ENCODE peak calls at places on chromosomes 12 and 14, in seven cellular contexts. Y, S, V, E, Z, R and G are unnamed samples.

GRCh38 chr12:114384746-114385145 is 21.2 kb downstream of the TBX5 start:
- DNase-seq in V (no peak), Y (no peak), Z (no peak), S (no peak), E (no peak), R (no peak), G (no peak)

GRCh38 chr12:53536962-53537361 is 29.7 kb upstream of the NPFF start:
- DNase-seq in S (no peak), Y (no peak), R (no peak), V (no peak), E (no peak), Z (no peak), G (no peak)

GRCh38 chr12:12899530-12900380 is 8.4 kb downstream of the GPRC5A start:
- DNase-seq in R (no peak), Y (peak; percentile 57), Z (no peak), S (no peak), E (peak; percentile 98), V (no peak), G (no peak)

GRCh38 chr14:24851406-24851805 is 198.5 kb downstream of the STXBP6 start:
- DNase-seq in R (no peak), E (no peak), V (no peak), Y (no peak), S (no peak), Z (no peak), G (no peak)

GRCh38 chr12:57524814-57525614 is 2.4 kb downstream of the MBD6 start:
- DNase-seq in R (peak; percentile 53), E (no peak), S (peak; percentile 26), V (no peak), Z (no peak), Y (no peak), G (no peak)

GRCh38 chr14:65461730-65462129 is 49.2 kb downstream of the FUT8 start:
- DNase-seq in V (no peak), R (no peak), Z (no peak), Y (no peak), E (no peak), S (no peak), G (no peak)

GRCh38 chr12:46208370-46208769 is 60.5 kb downstream of the SLC38A1 start:
- DNase-seq in S (no peak), Z (no peak), Y (no peak), V (no peak), R (no peak), E (no peak), G (no peak)

GRCh38 chr14:35883677-35884293 is 57.6 kb downstream of the BRMS1L start:
- DNase-seq in Y (no peak), R (no peak), S (peak; percentile 29), V (no peak), E (peak; percentile 18), Z (peak; percentile 54), G (no peak)

GRCh38 chr12:28025821-28026505 is 53.4 kb upstream of the PTHLH start:
- DNase-seq in V (no peak), S (no peak), Z (peak; percentile 46), R (no peak), E (no peak), Y (no peak), G (no peak)

GRCh38 chr12:121783771-121784170 is 9.7 kb downstream of the RHOF start:
- DNase-seq in R (no peak), Y (no peak), Z (no peak), S (peak; percentile 15), V (no peak), E (no peak), G (peak; percentile 24)

GRCh38 chr12:47892819-47893218 is 12.0 kb downstream of the VDR start:
- DNase-seq in Z (no peak), R (no peak), E (peak; percentile 56), S (no peak), Y (no peak), V (no peak), G (no peak)

GRCh38 chr12:41485203-41485602 is 297.1 kb downstream of the PDZRN4 start:
- DNase-seq in V (no peak), Y (no peak), Z (no peak), S (no peak), R (no peak), E (no peak), G (no peak)

GRCh38 chr14:64861916-64862315 is 17.8 kb downstream of the SPTB start:
- DNase-seq in V (no peak), S (no peak), R (no peak), E (no peak), Z (no peak), Y (no peak), G (no peak)

GRCh38 chr12:58247633-58248032 is 306.3 kb downstream of the ATP23 start:
- DNase-seq in Z (no peak), E (no peak), S (no peak), R (no peak), Y (no peak), V (no peak), G (no peak)

GRCh38 chr12:107091989-107092641 is 1.2 kb downstream of the CRY1 start:
- DNase-seq in V (peak; percentile 53), Y (peak; percentile 34), S (peak; percentile 20), R (no peak), Z (peak; percentile 56), E (peak; percentile 97), G (no peak)

GRCh38 chr12:45973526-45973925 is 16.8 kb downstream of the SCAF11 start:
- DNase-seq in R (no peak), Z (no peak), Y (no peak), E (peak; percentile 22), V (no peak), S (no peak), G (no peak)

GRCh38 chr12:7542813-7543212 is 39.2 kb upstream of the CD163 start:
- DNase-seq in S (no peak), Z (no peak), Y (no peak), V (no peak), E (peak; percentile 14), R (no peak), G (no peak)

GRCh38 chr14:65335548-65335947 is 77.0 kb upstream of the FUT8 start:
- DNase-seq in E (no peak), R (no peak), V (no peak), Y (no peak), S (peak; percentile 65), Z (no peak), G (no peak)

GRCh38 chr12:96141216-96141944 is 52.8 kb upstream of the ELK3 start:
- DNase-seq in E (peak; percentile 71), R (no peak), S (no peak), Y (no peak), V (no peak), Z (no peak), G (peak; percentile 36)

GRCh38 chr14:100822007-100822406 is 3.9 kb upstream of the MEG3 start:
- DNase-seq in E (no peak), V (peak; percentile 63), S (no peak), Y (no peak), Z (no peak), R (no peak), G (peak; percentile 38)
- H3K4me3 ChIP-seq in E (no peak overlapping the region), V (no peak overlapping the region), S (no peak overlapping the region), Y (no peak overlapping the region), Z (no peak overlapping the region), R (no peak overlapping the region), G (no peak overlapping the region)

DNA sequence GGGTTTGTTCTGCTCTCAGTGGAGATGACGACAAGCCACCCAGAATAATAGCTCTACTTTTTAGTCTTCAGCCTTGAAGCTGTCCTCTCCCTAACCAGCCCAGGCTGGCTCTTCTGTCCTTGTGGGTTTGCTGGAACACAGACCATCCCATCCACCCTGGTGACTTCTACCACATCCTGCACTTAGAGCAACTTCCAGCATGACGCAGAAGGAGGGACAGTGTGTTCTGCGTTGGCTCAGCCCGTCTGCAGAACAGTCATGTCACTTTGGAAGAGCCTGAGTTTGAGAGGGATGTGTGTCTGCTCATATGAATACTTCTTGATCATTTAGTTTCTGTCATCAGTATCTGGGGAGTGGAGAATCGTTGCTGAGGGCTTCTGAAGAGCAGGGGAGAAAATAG is 198.0 kb downstream of the CACNA1C start:
- DNase-seq in V (no peak), Z (no peak), Y (no peak), R (no peak), S (no peak), E (no peak), G (no peak)
- H3K27ac ChIP-seq in V (no peak overlapping the region), Z (no peak overlapping the region), Y (no peak overlapping the region), R (no peak overlapping the region), S (peak overlapping the region; percentile 59), E (peak overlapping the region; percentile 6), G (peak overlapping the region; percentile 79)

DNA sequence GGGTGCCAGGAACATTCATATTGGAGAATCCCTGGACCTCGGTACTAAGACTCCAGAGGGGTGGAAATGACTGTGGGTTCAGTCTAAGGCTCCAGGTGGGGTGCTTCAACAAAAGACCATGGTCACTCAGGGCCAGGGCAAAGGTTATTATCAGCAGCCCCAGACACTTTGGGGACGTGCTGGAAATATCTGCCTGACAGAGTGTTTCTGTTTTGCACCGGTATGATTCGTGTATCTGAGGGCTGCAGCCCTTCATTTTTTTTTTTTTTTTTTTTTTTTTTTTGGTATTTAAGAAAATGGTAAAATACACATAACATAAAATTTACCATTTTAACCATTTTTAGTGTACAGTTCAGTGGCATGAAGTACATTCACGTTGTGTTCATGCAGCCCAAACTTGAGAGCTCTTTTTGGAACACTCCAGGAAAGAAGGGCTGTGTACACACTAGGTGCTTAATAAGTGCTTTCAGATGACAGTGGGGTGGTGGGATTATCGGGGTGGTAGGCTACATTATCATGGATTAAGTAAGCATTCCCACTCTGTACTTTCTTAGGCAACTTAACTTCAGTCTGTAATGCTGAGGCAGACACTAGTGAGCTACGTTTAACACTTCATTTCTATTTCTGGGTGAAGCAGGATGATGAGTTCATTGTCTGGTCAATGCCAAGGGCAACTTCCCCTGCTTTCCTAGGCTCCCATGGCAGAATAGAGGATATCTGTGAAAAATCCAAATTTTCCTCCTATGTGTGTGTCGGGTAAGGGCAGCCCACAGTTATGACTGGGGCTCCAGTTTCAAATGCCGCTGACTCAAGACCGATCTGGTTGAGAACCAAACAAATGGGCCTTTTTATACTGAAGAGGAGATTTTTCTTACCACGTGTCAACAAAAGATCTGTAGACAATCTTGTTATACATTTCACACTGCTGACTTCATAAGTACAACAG is 120.5 kb downstream of the CHST11 start:
- DNase-seq in Y (no peak), Z (no peak), V (no peak), E (peak; percentile 79), S (no peak), R (no peak), G (no peak)
- H3K4me3 ChIP-seq in Y (no peak overlapping the region), Z (no peak overlapping the region), V (no peak overlapping the region), E (no peak overlapping the region), S (no peak overlapping the region), R (no peak overlapping the region), G (no peak overlapping the region)

GRCh38 chr14:95313707-95314106 is 6.0 kb downstream of the CLMN start:
- DNase-seq in Y (peak; percentile 84), Z (no peak), S (peak; percentile 77), V (peak; percentile 47), R (peak; percentile 73), E (peak; percentile 34), G (peak; percentile 77)
- H3K27ac ChIP-seq in Y (no peak overlapping the region), Z (no peak overlapping the region), S (peak overlapping the region; percentile 60), V (no peak overlapping the region), R (no peak overlapping the region), E (no peak overlapping the region), G (no peak overlapping the region)